ENCODE peak calls at places on chromosomes 12 and 14, in four cellular contexts. B is kidney, K is tibial artery, E is heart right ventricle. C is an unnamed sample.

GRCh38 chr12:52284562-52285171 is 6.7 kb downstream of the KRT81 start:
- DNase-seq in B (no peak), K (no peak), E (no peak), C (no peak)

GRCh38 chr12:104555650-104556049 is 98.9 kb downstream of the CHST11 start:
- DNase-seq in B (peak; percentile 81), K (no peak), E (no peak), C (no peak)

GRCh38 chr14:100476012-100476822 is 111.0 kb downstream of the BEGAIN start:
- DNase-seq in B (no peak), K (no peak), E (no peak), C (no peak)

GRCh38 chr14:74784634-74785033 is 21.5 kb downstream of the YLPM1 start:
- DNase-seq in B (no peak), K (no peak), E (no peak), C (no peak)

GRCh38 chr14:72420749-72421452 is 473.0 kb downstream of the DPF3 start:
- DNase-seq in B (peak; percentile 82), K (peak; percentile 64), E (peak; percentile 72), C (no peak)

GRCh38 chr12:63098851-63099250 is 52.1 kb downstream of the AVPR1A start:
- DNase-seq in B (no peak), K (no peak), E (no peak), C (no peak)

GRCh38 chr14:33404054-33404453 is 465.4 kb downstream of the NPAS3 start:
- DNase-seq in B (no peak), K (no peak), E (no peak), C (no peak)

GRCh38 chr12:52050116-52050770 is 999 bp upstream of the NR4A1 start:
- DNase-seq in B (peak; percentile 80), K (no peak), E (no peak), C (no peak)

GRCh38 chr12:18631339-18631738 is 106.5 kb downstream of the PLCZ1 start:
- DNase-seq in B (no peak), K (no peak), E (no peak), C (no peak)

GRCh38 chr12:78229491-78230209 is 399.0 kb downstream of the NAV3 start:
- DNase-seq in B (no peak), K (no peak), E (no peak), C (no peak)

GRCh38 chr12:8912910-8913309 is 1.4 kb upstream of the PHC1 start:
- DNase-seq in B (no peak), K (no peak), E (no peak), C (no peak)

GRCh38 chr14:91985008-91985407 is 37.5 kb upstream of the FBLN5 start:
- DNase-seq in B (no peak), K (no peak), E (no peak), C (no peak)

GRCh38 chr14:34983148-34983760 is 462 bp downstream of the SRP54 start:
- DNase-seq in B (no peak), K (no peak), E (no peak), C (no peak)

DNA sequence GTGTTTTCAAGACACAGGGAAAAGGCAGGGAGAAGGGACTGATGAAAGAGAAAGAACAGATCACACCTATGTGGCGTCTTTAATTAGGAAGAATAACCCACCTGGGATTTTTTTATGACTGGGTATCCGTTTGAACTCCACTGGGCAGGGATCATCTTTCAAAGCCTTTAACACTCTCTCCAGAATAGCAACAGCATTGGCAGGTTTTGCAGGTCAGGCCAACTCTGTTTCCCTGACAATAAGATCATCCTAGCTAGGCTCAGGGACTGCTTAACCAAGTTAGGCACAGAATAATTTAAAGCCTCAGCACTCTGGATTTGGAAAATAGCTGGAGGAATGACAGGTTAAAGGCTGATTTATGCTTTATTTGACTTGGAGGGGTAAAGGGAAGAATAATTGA is 117.6 kb downstream of the SUDS3 start:
- DNase-seq in B (no peak), K (no peak), E (no peak), C (no peak)
- TF ChIP-seq CTCF in B (no peak), K (no peak), E (no peak), C (no peak)

DNA sequence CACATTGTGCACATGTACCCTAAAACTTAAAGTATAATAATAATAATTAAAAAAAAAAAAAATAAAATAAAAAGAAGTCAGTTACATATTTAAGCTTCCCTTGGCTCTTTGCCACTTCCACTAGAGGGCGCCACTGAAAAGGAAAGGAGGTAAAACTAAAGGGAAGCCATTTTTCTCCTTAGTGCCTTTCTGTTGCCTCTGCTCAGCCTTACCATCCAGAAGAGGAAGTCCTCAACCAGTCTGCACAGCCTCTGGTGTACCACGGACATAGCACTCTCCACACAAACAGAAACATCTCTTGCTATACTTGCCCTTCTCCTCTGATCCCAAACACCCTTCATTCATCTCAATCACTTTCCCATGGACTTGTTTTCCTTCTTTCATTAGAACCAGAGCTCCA is 169.0 kb upstream of the EEA1 start:
- DNase-seq in B (no peak), K (peak; percentile 71), E (no peak), C (no peak)
- TF ChIP-seq CTCF in B (peak; percentile 42), K (peak; percentile 20), E (peak; percentile 70), C (peak; percentile 79)

DNA sequence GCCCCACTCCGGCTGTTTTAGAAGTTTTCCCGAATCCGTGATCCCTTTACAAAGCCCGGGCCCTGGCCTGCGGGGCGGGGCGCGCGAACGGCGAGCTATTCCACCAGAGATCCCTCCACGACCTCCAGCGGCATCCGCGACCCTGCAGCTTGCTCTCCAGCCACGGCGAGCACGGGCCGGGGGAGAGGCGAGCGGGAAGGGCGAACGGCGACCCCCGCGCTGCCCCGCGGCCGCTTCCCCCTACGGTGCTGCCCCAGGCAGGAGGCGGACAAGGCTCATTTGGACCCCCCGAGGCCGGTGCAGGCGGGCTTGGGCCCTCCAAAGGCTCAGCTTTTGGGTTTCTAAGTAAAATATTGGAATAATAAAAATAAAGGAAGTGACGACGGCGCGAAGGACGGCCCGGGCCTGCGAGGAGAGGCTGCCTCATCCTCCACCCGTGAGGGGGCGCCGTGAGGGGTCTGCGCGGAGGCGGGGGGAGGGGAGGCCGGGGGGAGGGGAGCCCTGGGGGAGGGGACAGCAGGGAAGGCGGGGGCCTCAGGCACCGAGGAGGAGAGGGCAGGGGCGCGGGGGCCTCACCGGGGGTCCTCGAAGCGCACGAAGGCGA is 600 bp downstream of the SRSF9 start:
- DNase-seq in B (peak; percentile 89), K (peak; percentile 28), E (peak; percentile 49), C (no peak)
- TF ChIP-seq CTCF in B (no peak), K (no peak), E (no peak), C (no peak)

GRCh38 chr14:99352688-99353280 is 80.8 kb upstream of the BCL11B start:
- DNase-seq in B (no peak), K (no peak), E (no peak), C (peak; percentile 86)

GRCh38 chr14:99350751-99351150 is 78.8 kb upstream of the BCL11B start:
- DNase-seq in B (no peak), K (no peak), E (no peak), C (no peak)

GRCh38 chr14:99348816-99349609 is 77.0 kb upstream of the BCL11B start:
- DNase-seq in B (no peak), K (no peak), E (no peak), C (peak; percentile 80)

GRCh38 chr14:99349721-99350495 is 77.9 kb upstream of the BCL11B start:
- DNase-seq in B (no peak), K (no peak), E (no peak), C (peak; percentile 72)

GRCh38 chr14:99351166-99352007 is 79.4 kb upstream of the BCL11B start:
- DNase-seq in B (no peak), K (no peak), E (no peak), C (no peak)
- TF ChIP-seq CTCF in B (no peak), K (no peak), E (no peak), C (peak; percentile 26)

DNA sequence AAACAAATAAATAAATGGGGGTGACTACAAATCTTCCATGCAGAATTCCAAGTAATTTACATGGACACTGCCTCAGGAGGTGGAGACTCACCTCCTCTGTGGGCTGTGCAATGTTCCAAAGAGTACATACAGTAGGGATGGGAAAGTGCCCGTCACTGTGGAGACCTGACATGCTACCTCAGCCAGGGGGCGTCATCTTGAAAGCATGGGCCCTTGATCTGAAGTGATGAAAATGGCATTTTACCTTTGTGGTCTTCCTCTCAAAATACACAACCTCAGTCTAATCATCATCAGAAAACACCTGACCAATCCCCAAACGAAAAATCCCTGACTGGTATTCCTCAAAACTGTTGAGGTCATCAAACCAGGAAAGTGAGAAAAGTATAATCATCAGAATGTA is 48.4 kb downstream of the ANAPC7 start:
- DNase-seq in B (no peak), K (no peak), E (no peak), C (no peak)
- TF ChIP-seq CTCF in B (no peak), K (peak; percentile 21), E (peak; percentile 42), C (peak; percentile 66)

GRCh38 chr12:91577586-91578539 is 395.2 kb upstream of the DCN start:
- DNase-seq in B (no peak), K (no peak), E (no peak), C (no peak)
- TF ChIP-seq CTCF in B (peak; percentile 34), K (peak; percentile 68), E (peak; percentile 68), C (peak; percentile 87)

GRCh38 chr14:26528415-26529182 is 69.2 kb downstream of the NOVA1 start:
- DNase-seq in B (no peak), K (peak; percentile 66), E (peak; percentile 19), C (no peak)

GRCh38 chr14:26526132-26526531 is 71.7 kb downstream of the NOVA1 start:
- DNase-seq in B (no peak), K (no peak), E (no peak), C (no peak)

GRCh38 chr14:26527095-26527494 is 70.7 kb downstream of the NOVA1 start:
- DNase-seq in B (no peak), K (no peak), E (no peak), C (no peak)

GRCh38 chr14:26531894-26532293 is 65.9 kb downstream of the NOVA1 start:
- DNase-seq in B (no peak), K (no peak), E (no peak), C (no peak)
- TF ChIP-seq CTCF in B (no peak), K (no peak), E (no peak), C (peak; percentile 80)

DNA sequence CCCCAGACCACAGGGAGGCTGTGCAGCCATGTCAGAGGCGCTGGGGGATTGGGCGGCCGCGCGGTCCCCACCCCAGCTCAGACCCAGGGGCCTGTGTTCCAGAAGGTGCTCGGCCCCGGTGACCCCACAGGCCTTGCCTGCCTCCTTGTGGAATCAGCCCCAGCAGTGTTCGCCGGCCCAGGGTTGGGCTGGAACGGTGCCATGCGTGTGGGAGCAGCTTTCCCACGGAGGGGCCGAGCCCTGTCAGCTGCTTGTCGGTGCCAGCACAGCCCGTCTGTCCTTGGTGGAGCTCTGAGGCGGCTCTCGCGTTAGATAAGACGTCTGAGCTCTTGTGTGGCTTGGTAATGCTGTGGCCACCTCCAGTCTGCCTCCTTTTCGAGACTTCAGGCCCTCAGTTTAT is 8.5 kb downstream of the ZFYVE21 start:
- DNase-seq in B (peak; percentile 81), K (peak; percentile 72), E (peak; percentile 81), C (no peak)
- TF ChIP-seq CTCF in B (no peak), K (peak; percentile 22), E (peak; percentile 13), C (peak; percentile 40)

C was measured in chondrocyte.